ENCODE peak calls at places on chromosomes 6 and 20, in four cellular contexts. F is heart left ventricle, B is fibroblast of mammary gland, K is SK-N-SH. N is an unnamed sample.
A peak's percentile ranks its signal among the peaks of the same experiment; 100 is the strongest.

GRCh38 chr20:1415667-1416468 is 23.0 kb upstream of the FKBP1A start:
- DNase-seq in F (no peak), B (peak; percentile 99), K (no peak), N (no peak)

GRCh38 chr6:108423982-108424695 is 129.3 kb downstream of the AFG1L start:
- DNase-seq in F (no peak), B (peak; percentile 22), K (no peak), N (no peak)

GRCh38 chr6:158322724-158323560 is 10.7 kb downstream of the TULP4 start:
- DNase-seq in F (no peak), B (peak; percentile 84), K (no peak), N (no peak)

GRCh38 chr20:32501709-32502108 is 83.4 kb downstream of the NOL4L start:
- DNase-seq in F (no peak), B (peak; percentile 49), K (no peak), N (no peak)

GRCh38 chr6:69861986-69862385 is 4.4 kb upstream of the COL19A1 start:
- DNase-seq in F (no peak), B (no peak), K (no peak), N (no peak)

GRCh38 chr6:107692351-107692750 is 131.8 kb downstream of the SCML4 start:
- DNase-seq in F (no peak), B (peak; percentile 95), K (no peak), N (no peak)

GRCh38 chr6:1087112-1087843 is 224.6 kb upstream of the FOXQ1 start:
- DNase-seq in F (no peak), B (no peak), K (no peak), N (no peak)

GRCh38 chr20:4765681-4766080 is 44.0 kb downstream of the PRND start:
- DNase-seq in F (no peak), B (no peak), K (no peak), N (no peak)

GRCh38 chr6:96899019-96899418 is 1.3 kb upstream of the NDUFAF4 start:
- DNase-seq in F (no peak), B (peak; percentile 68), K (peak; percentile 19), N (no peak)

GRCh38 chr6:135383766-135384165 is 113.8 kb downstream of the AHI1 start:
- DNase-seq in F (no peak), B (no peak), K (no peak), N (no peak)

GRCh38 chr6:127300411-127300810 is 33.7 kb downstream of the RNF146 start:
- DNase-seq in F (no peak), B (peak; percentile 90), K (no peak), N (no peak)

GRCh38 chr6:82711992-82712788 is 348.6 kb downstream of the TPBG start:
- DNase-seq in F (no peak), B (peak; percentile 71), K (no peak), N (no peak)

GRCh38 chr20:63351380-63351700 is 9.8 kb downstream of the CHRNA4 start:
- DNase-seq in F (peak; percentile 22), B (no peak), K (no peak), N (no peak)

GRCh38 chr20:38450412-38450975 is 15.4 kb upstream of the SNHG17 start:
- DNase-seq in F (no peak), B (peak; percentile 63), K (no peak), N (peak; percentile 4)

GRCh38 chr6:39362487-39362865 is 40.0 kb upstream of the KCNK16 start:
- DNase-seq in F (no peak), B (no peak), K (peak; percentile 50), N (no peak)

GRCh38 chr6:22036267-22036666 is 260.6 kb downstream of the PRL start:
- DNase-seq in F (no peak), B (no peak), K (peak; percentile 9), N (no peak)

GRCh38 chr6:109073344-109074235 is 21.1 kb downstream of the SESN1 start:
- DNase-seq in F (no peak), B (peak; percentile 83), K (peak; percentile 55), N (no peak)

GRCh38 chr20:24990810-24991252 is 1.7 kb downstream of the APMAP start:
- DNase-seq in F (no peak), B (no peak), K (no peak), N (no peak)

GRCh38 chr6:132818404-132819359 is 4.3 kb downstream of the RPS12 start:
- DNase-seq in F (no peak), B (peak; percentile 40), K (no peak), N (no peak)

GRCh38 chr6:10585232-10585887 is 64.2 kb downstream of the GCNT2 start:
- DNase-seq in F (no peak), B (no peak), K (no peak), N (no peak)

GRCh38 chr20:21981607-21982344 is 276.3 kb downstream of the PAX1 start:
- DNase-seq in F (no peak), B (peak; percentile 92), K (no peak), N (no peak)

GRCh38 chr20:60009826-60010616 is 51.8 kb downstream of the CDH26 start:
- DNase-seq in F (no peak), B (peak; percentile 3), K (no peak), N (no peak)

GRCh38 chr6:75605635-75606034 is 4.0 kb downstream of the SENP6 start:
- DNase-seq in F (no peak), B (no peak), K (no peak), N (no peak)
- H3K4me3 ChIP-seq in F (no peak overlapping the region), B (no peak overlapping the region), K (no peak overlapping the region), N (no peak overlapping the region)

GRCh38 chr6:95169790-95170189 is 407.5 kb upstream of the MANEA start:
- DNase-seq in F (no peak), B (no peak), K (no peak), N (no peak)
- H3K4me3 ChIP-seq in F (no peak overlapping the region), B (no peak overlapping the region), K (no peak overlapping the region), N (no peak overlapping the region)

GRCh38 chr20:61373055-61373399 is 121.0 kb downstream of the CDH4 start:
- DNase-seq in F (no peak), B (no peak), K (no peak), N (no peak)

GRCh38 chr20:61372151-61373054 is 120.3 kb downstream of the CDH4 start:
- DNase-seq in F (no peak), B (no peak), K (no peak), N (no peak)

GRCh38 chr20:61371501-61372150 is 119.6 kb downstream of the CDH4 start:
- DNase-seq in F (no peak), B (no peak), K (no peak), N (no peak)

GRCh38 chr20:61369731-61370520 is 117.9 kb downstream of the CDH4 start:
- DNase-seq in F (no peak), B (no peak), K (no peak), N (no peak)

GRCh38 chr20:61370841-61371303 is 118.8 kb downstream of the CDH4 start:
- DNase-seq in F (no peak), B (no peak), K (peak; percentile 57), N (no peak)
- H3K4me3 ChIP-seq in F (no peak overlapping the region), B (no peak overlapping the region), K (no peak overlapping the region), N (no peak overlapping the region)

GRCh38 chr20:17229256-17229655 is 2.4 kb downstream of the PCSK2 start:
- DNase-seq in F (no peak), B (no peak), K (no peak), N (no peak)

GRCh38 chr20:17226410-17227198 is at the start of gene PCSK2:
- DNase-seq in F (peak; percentile 59), B (peak; percentile 38), K (peak; percentile 90), N (peak; percentile 86)

GRCh38 chr20:17228624-17229061 is 1.8 kb downstream of the PCSK2 start:
- DNase-seq in F (peak; percentile 60), B (no peak), K (peak; percentile 1), N (peak; percentile 24)

GRCh38 chr20:17227199-17227535 is 327 bp downstream of the PCSK2 start:
- DNase-seq in F (no peak), B (no peak), K (peak; percentile 28), N (no peak)

DNA sequence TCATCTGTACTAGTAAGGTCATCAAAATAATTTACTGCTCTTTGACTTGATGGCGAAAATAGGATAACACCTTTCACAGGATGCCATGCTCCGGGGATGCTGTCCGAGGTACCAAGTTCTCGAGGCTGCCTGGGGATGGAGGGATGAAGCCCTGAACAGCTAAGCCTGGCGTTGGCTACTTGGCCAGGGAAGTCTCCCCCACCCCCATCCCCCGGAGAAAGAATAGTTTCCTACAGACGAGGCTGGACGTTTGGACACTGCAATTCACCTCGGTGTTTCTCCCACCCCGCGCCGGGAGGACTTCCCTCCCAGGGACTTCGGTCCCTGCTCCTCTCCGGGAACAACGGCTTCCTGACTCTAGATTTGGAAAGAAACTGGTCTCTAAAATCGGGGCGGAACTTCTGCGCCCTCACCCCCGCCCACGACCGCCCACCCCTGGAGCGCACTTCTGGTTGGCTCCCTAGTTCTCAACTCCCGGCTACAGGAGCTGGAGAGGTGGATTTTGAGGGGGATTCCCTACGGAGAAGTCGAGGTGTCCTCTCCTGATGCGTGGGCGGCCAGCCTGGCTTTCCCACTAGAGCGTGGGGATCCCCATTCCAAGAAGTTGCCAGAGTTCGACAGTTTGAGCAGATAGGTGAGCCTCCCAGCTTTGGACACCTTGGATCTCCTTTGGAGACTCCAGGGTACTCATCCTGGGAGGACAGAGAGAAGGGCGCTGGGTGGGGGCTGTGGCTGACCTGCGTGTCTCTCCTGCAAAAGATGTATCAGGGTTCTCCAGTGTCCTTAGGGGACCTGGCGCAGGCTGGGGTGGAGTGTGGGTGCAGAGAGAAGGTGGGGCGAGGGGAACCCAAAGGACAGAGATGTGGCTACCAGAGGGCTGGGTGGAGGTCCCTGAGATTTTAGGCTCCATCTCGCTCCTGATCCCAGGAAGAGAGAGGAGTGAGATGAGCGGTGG is 1.1 kb downstream of the PCSK2 start:
- DNase-seq in F (no peak), B (no peak), K (peak; percentile 26), N (peak; percentile 40)
- H3K4me3 ChIP-seq in F (no peak overlapping the region), B (no peak overlapping the region), K (no peak overlapping the region), N (peak overlapping the region; percentile 22)

DNA sequence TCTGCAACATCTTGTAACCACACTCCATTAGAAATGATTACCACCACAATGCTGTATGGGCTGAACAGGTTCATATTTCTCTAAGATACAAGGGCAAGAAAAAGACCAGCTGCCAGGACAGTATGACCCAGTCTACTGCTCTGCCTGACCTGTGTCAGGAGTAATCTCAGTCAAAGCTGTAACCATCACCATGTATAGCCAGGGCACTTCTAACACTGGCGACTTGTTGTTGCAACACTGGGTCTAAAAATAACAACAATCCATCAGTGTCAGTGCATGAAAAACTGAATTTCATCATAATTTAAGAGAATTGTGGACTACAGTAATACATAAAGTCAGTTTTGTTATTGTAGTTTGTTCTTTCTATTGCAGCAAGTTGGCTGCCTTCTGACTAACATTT is 738.6 kb upstream of the ADGRB3 start:
- DNase-seq in F (no peak), B (peak; percentile 19), K (no peak), N (no peak)
- H3K4me3 ChIP-seq in F (no peak overlapping the region), B (no peak overlapping the region), K (no peak overlapping the region), N (no peak overlapping the region)

DNA sequence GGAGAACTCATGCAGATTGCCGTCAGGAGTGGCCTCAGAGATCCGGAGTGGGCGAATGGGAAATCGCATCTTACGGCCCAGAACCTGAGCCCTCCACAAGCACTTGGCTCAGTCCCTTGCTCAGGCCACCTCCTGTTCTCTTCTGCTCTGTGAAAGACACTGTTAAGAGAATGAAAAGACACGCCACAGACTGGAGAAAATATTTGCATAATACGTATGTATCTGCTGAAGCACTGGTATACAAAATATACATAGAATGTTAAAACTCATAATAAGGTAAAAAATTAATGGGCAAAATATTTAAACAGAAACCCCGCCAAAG is 838 bp upstream of the POM121L2 start:
- DNase-seq in F (no peak), B (no peak), K (no peak), N (no peak)
- H3K4me3 ChIP-seq in F (peak overlapping the region; percentile 46), B (peak overlapping the region; percentile 63), K (peak overlapping the region; percentile 72), N (no peak overlapping the region)

DNA sequence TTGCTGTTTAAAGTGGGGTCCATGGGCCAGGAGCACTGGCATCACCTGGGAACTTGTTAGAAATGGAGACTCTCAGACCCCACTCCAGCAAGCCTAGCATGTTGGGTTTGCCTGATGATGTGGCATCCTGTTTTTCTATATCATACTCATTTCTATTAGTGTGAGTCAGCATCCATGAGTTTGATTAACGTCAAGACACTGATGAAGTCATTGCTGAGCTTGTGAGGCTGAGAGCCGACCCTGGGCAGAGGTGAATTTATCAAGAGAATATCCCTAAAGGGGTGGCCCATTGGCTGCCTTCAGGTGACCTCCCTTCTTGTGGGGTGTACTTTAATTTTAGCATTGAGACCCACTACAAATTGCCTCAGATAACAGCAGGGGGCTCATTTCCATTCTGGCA is 43.4 kb upstream of the RNF144B start:
- DNase-seq in F (no peak), B (peak; percentile 82), K (no peak), N (no peak)
- H3K4me3 ChIP-seq in F (no peak overlapping the region), B (no peak overlapping the region), K (no peak overlapping the region), N (no peak overlapping the region)

N was measured in ovary.